ENCODE peak calls at places on chromosomes 13 and 19, in seven cellular contexts. P, I, M, E, S, H and T are unnamed samples.

GRCh38 chr13:99044764-99045163 is 66.9 kb upstream of the DOCK9 start:
- DNase-seq in H (no peak), I (no peak), M (no peak), S (no peak), E (no peak), P (peak; percentile 59), T (no peak)

GRCh38 chr19:17938092-17938845 is 5.5 kb downstream of the CCDC124 start:
- DNase-seq in I (peak; percentile 86), H (peak; percentile 82), S (peak; percentile 94), E (no peak), M (peak; percentile 94), P (peak; percentile 82), T (peak; percentile 81)

GRCh38 chr13:35478384-35479222 is 2.1 kb upstream of the MAB21L1 start:
- DNase-seq in H (no peak), M (no peak), I (peak; percentile 2), P (no peak), E (no peak), S (no peak), T (no peak)

GRCh38 chr19:10219678-10220077 is 11.5 kb downstream of the S1PR2 start:
- DNase-seq in M (no peak), I (peak; percentile 95), P (peak; percentile 81), E (peak; percentile 46), H (no peak), S (no peak), T (no peak)

GRCh38 chr13:59424661-59425060 is 739.1 kb downstream of the DIAPH3 start:
- DNase-seq in H (no peak), I (no peak), P (no peak), S (peak; percentile 88), M (no peak), E (no peak), T (no peak)

GRCh38 chr19:45591004-45591637 is 6.5 kb upstream of the OPA3 start:
- DNase-seq in M (no peak), I (peak; percentile 66), E (no peak), S (no peak), P (no peak), H (peak; percentile 69), T (peak; percentile 73)

GRCh38 chr19:58349590-58349989 is 3.7 kb downstream of the A1BG start:
- DNase-seq in I (no peak), P (no peak), S (no peak), E (no peak), H (no peak), M (no peak), T (no peak)

GRCh38 chr19:19096641-19097627 is 33.1 kb downstream of the SLC25A42 start:
- DNase-seq in H (no peak), E (no peak), S (no peak), I (no peak), M (no peak), P (no peak), T (peak; percentile 65)

GRCh38 chr19:43662487-43662886 is 7.5 kb downstream of the PLAUR start:
- DNase-seq in S (peak; percentile 28), M (no peak), P (no peak), E (no peak), H (no peak), I (no peak), T (no peak)

GRCh38 chr13:89845874-89846273 is 1501.6 kb upstream of the MIR17HG start:
- DNase-seq in E (no peak), I (no peak), H (no peak), P (no peak), S (no peak), M (no peak), T (no peak)

GRCh38 chr19:7006305-7006704 is 14.9 kb downstream of the MBD3L2B start:
- DNase-seq in M (no peak), I (no peak), P (no peak), E (no peak), S (no peak), H (no peak), T (no peak)

GRCh38 chr13:34347784-34348573 is 530.0 kb downstream of the RFC3 start:
- DNase-seq in E (no peak), P (no peak), I (peak; percentile 2), H (peak; percentile 46), S (no peak), M (no peak), T (peak; percentile 21)

GRCh38 chr13:21435710-21436151 is 23.4 kb downstream of the ZDHHC20 start:
- DNase-seq in P (peak; percentile 59), S (peak; percentile 90), I (peak; percentile 92), M (no peak), H (peak; percentile 45), E (no peak), T (peak; percentile 63)

GRCh38 chr19:16678498-16678897 is 17.6 kb downstream of the TMEM38A start:
- DNase-seq in I (no peak), P (no peak), H (no peak), E (no peak), S (peak; percentile 7), M (no peak), T (no peak)

GRCh38 chr13:27830010-27830409 is 37.7 kb downstream of the GSX1 start:
- DNase-seq in H (peak; percentile 66), M (peak; percentile 86), I (peak; percentile 59), E (no peak), S (peak; percentile 27), P (no peak), T (peak; percentile 71)

GRCh38 chr19:52270266-52270885 is 989 bp downstream of the ZNF766 start:
- DNase-seq in S (no peak), I (peak; percentile 38), P (no peak), M (no peak), H (no peak), E (no peak), T (peak; percentile 12)

GRCh38 chr19:35249848-35250711 is 1.3 kb downstream of the LSR start:
- DNase-seq in H (no peak), M (peak; percentile 77), E (no peak), P (no peak), S (no peak), I (no peak), T (no peak)

GRCh38 chr13:41668130-41668757 is 210.9 kb downstream of the RGCC start:
- DNase-seq in E (peak; percentile 23), P (peak; percentile 34), M (peak; percentile 82), S (peak; percentile 97), I (peak; percentile 86), H (peak; percentile 52), T (peak; percentile 28)

GRCh38 chr13:26721251-26721939 is 39.2 kb downstream of the GPR12 start:
- DNase-seq in E (no peak), I (peak; percentile 40), H (no peak), P (peak; percentile 47), M (peak; percentile 89), S (no peak), T (peak; percentile 28)

GRCh38 chr19:1472227-1473055 is 6.6 kb downstream of the C19orf25 start:
- DNase-seq in P (no peak), S (no peak), I (no peak), E (no peak), M (no peak), H (no peak), T (no peak)

GRCh38 chr13:28031220-28031903 is 42.9 kb upstream of the URAD start:
- DNase-seq in S (no peak), M (peak; percentile 86), H (no peak), E (no peak), I (peak; percentile 64), P (no peak), T (peak; percentile 20)

DNA sequence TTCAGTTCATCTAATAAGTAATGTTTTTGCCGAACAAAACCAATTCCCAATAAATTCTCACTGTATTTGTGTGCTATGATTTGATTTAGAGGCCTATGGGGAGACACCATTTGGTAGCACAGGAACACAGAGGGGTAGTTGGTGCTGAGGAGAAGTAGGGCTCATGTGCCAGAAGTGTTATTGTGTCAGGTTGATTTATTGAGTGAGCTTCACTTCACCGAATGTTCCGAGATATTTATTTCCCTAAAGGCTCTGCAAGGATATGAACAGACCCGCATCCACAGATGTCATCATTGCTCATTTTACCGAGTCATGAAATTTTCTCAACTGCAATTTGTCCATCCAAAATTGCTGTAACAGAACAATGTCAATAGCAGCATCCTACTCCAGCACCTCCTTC is 69.5 kb downstream of the DACH1 start:
- DNase-seq in I (no peak), S (no peak), E (no peak), P (no peak), H (no peak), M (no peak), T (no peak)
- H3K4me3 ChIP-seq in I (no peak overlapping the region), S (no peak overlapping the region), E (no peak overlapping the region), P (no peak overlapping the region), H (no peak overlapping the region), M (no peak overlapping the region), T (no peak overlapping the region)

GRCh38 chr13:100602472-100603142 is 14.0 kb upstream of the GGACT start:
- DNase-seq in P (no peak), S (no peak), E (no peak), M (peak; percentile 75), H (no peak), I (no peak), T (no peak)

GRCh38 chr13:100600915-100601314 is 12.3 kb upstream of the GGACT start:
- DNase-seq in H (peak; percentile 20), E (no peak), I (no peak), P (no peak), S (no peak), M (no peak), T (no peak)

GRCh38 chr13:100608906-100609305 is 20.3 kb upstream of the GGACT start:
- DNase-seq in S (peak; percentile 19), P (no peak), H (no peak), M (no peak), I (peak; percentile 68), E (no peak), T (peak; percentile 34)

GRCh38 chr13:100601716-100602115 is 13.1 kb upstream of the GGACT start:
- DNase-seq in H (no peak), E (no peak), I (no peak), P (no peak), S (no peak), M (peak; percentile 61), T (no peak)

DNA sequence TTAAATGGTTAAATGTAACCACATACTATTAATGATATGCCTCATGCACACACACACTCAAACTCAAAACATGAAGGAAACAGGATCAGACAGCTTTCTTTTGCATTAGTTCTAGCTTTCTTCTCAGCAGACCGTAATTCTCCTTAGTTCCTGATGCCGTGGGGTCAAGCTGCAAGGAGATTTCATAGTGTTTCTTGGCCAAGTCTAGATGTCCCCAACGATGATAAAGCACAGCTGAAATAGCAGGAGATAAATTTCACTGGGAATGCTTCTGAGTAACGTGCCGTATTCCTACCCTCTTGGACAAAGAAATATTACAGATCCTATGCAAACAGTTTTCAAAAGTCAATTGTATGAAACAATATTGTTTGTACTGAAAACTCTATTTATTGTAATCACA is 16.3 kb upstream of the GGACT start:
- DNase-seq in I (no peak), P (no peak), E (no peak), S (no peak), M (no peak), H (no peak), T (no peak)
- H3K4me3 ChIP-seq in I (no peak overlapping the region), P (no peak overlapping the region), E (no peak overlapping the region), S (no peak overlapping the region), M (no peak overlapping the region), H (no peak overlapping the region), T (no peak overlapping the region)

DNA sequence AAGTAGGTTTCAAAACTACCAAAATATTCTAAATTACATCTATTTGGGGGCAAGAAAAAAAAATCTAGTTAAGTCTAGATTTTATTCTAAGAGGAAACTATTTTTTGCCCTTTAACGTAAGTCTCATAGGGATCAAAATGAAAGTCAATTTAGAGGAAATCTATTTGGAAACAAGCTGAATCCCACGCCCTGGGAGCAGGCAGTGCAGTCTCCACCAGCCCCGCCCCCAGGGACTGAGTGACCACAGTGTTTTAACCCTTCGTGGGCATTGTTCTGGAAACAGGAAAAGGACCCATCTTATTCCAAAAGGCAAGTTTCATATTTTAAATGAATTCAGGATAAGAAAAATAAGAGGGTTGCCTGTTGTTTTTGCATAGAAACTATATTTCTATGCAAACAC is 209.7 kb downstream of the SPRY2 start:
- DNase-seq in H (peak; percentile 60), M (no peak), E (no peak), P (no peak), I (no peak), S (peak; percentile 77), T (peak; percentile 81)
- H3K4me3 ChIP-seq in H (no peak overlapping the region), M (no peak overlapping the region), E (no peak overlapping the region), P (no peak overlapping the region), I (no peak overlapping the region), S (peak overlapping the region; percentile 13), T (no peak overlapping the region)

GRCh38 chr19:49820125-49820524 is 2.0 kb downstream of the MED25 start:
- DNase-seq in E (no peak), P (no peak), M (no peak), S (no peak), I (no peak), H (peak; percentile 63), T (no peak)
- H3K4me3 ChIP-seq in E (no peak overlapping the region), P (no peak overlapping the region), M (no peak overlapping the region), S (no peak overlapping the region), I (no peak overlapping the region), H (no peak overlapping the region), T (no peak overlapping the region)